ENCODE peak calls at places on chromosomes 7 and 10, in six cellular contexts. One of them, this sample, is unnamed.

GRCh38 chr7:92075455-92076158 is 58.7 kb downstream of the CYP51A1 start:
- DNase-seq in NCI-H1092 treated with DMSO at 0.1 percent for 48 hours: no peak
- DNase-seq in neural progenitor cell: no peak
- DNase-seq in BJ: no peak
- DNase-seq in nucleus accumbens: no peak
- DNase-seq in Right ventricle myocardium inferior: no peak
- DNase-seq in this sample: peak; percentile 9

GRCh38 chr7:129494041-129494440 is 8.3 kb upstream of the SMKR1 start:
- DNase-seq in NCI-H1092 treated with DMSO at 0.1 percent for 48 hours: no peak
- DNase-seq in neural progenitor cell: no peak
- DNase-seq in BJ: peak; percentile 89
- DNase-seq in nucleus accumbens: no peak
- DNase-seq in Right ventricle myocardium inferior: no peak
- DNase-seq in this sample: peak; percentile 66

GRCh38 chr7:135905858-135906257 is 71.3 kb downstream of the MTPN start:
- DNase-seq in NCI-H1092 treated with DMSO at 0.1 percent for 48 hours: no peak
- DNase-seq in neural progenitor cell: no peak
- DNase-seq in BJ: no peak
- DNase-seq in nucleus accumbens: no peak
- DNase-seq in Right ventricle myocardium inferior: no peak
- DNase-seq in this sample: no peak

GRCh38 chr7:140767418-140767817 is 70.9 kb downstream of the NDUFB2 start:
- DNase-seq in NCI-H1092 treated with DMSO at 0.1 percent for 48 hours: no peak
- DNase-seq in neural progenitor cell: no peak
- DNase-seq in BJ: no peak
- DNase-seq in nucleus accumbens: no peak
- DNase-seq in Right ventricle myocardium inferior: no peak
- DNase-seq in this sample: peak; percentile 28

GRCh38 chr10:92757066-92757716 is 67.4 kb downstream of the HHEX start:
- DNase-seq in NCI-H1092 treated with DMSO at 0.1 percent for 48 hours: no peak
- DNase-seq in neural progenitor cell: peak; percentile 59
- DNase-seq in BJ: peak; percentile 69
- DNase-seq in nucleus accumbens: no peak
- DNase-seq in Right ventricle myocardium inferior: peak; percentile 92
- DNase-seq in this sample: peak; percentile 97

GRCh38 chr7:13240349-13240748 is 552.9 kb downstream of the ARL4A start:
- DNase-seq in NCI-H1092 treated with DMSO at 0.1 percent for 48 hours: no peak
- DNase-seq in neural progenitor cell: no peak
- DNase-seq in BJ: no peak
- DNase-seq in nucleus accumbens: no peak
- DNase-seq in Right ventricle myocardium inferior: no peak
- DNase-seq in this sample: no peak

GRCh38 chr10:30671011-30671616 is 41.6 kb upstream of the LYZL2 start:
- DNase-seq in NCI-H1092 treated with DMSO at 0.1 percent for 48 hours: peak; percentile 64
- DNase-seq in neural progenitor cell: peak; percentile 70
- DNase-seq in BJ: peak; percentile 59
- DNase-seq in nucleus accumbens: no peak
- DNase-seq in Right ventricle myocardium inferior: no peak
- DNase-seq in this sample: peak; percentile 54

GRCh38 chr10:99551158-99551557 is 18.4 kb downstream of the NKX2-3 start:
- DNase-seq in NCI-H1092 treated with DMSO at 0.1 percent for 48 hours: peak; percentile 87
- DNase-seq in neural progenitor cell: peak; percentile 31
- DNase-seq in BJ: no peak
- DNase-seq in nucleus accumbens: no peak
- DNase-seq in Right ventricle myocardium inferior: no peak
- DNase-seq in this sample: peak; percentile 28

GRCh38 chr7:28347462-28347861 is 64.9 kb upstream of the CREB5 start:
- DNase-seq in NCI-H1092 treated with DMSO at 0.1 percent for 48 hours: no peak
- DNase-seq in neural progenitor cell: no peak
- DNase-seq in BJ: peak; percentile 11
- DNase-seq in nucleus accumbens: no peak
- DNase-seq in Right ventricle myocardium inferior: no peak
- DNase-seq in this sample: no peak

GRCh38 chr7:80450621-80451308 is 61.1 kb downstream of the GNAT3 start:
- DNase-seq in NCI-H1092 treated with DMSO at 0.1 percent for 48 hours: no peak
- DNase-seq in neural progenitor cell: no peak
- DNase-seq in BJ: no peak
- DNase-seq in nucleus accumbens: no peak
- DNase-seq in Right ventricle myocardium inferior: no peak
- DNase-seq in this sample: peak; percentile 31

GRCh38 chr10:29877798-29878491 is 181.4 kb downstream of the JCAD start:
- DNase-seq in NCI-H1092 treated with DMSO at 0.1 percent for 48 hours: no peak
- DNase-seq in neural progenitor cell: no peak
- DNase-seq in BJ: no peak
- DNase-seq in nucleus accumbens: no peak
- DNase-seq in Right ventricle myocardium inferior: peak; percentile 89
- DNase-seq in this sample: no peak

GRCh38 chr10:46018453-46019169 is 11.8 kb downstream of the NCOA4 start:
- DNase-seq in NCI-H1092 treated with DMSO at 0.1 percent for 48 hours: no peak
- DNase-seq in neural progenitor cell: no peak
- DNase-seq in BJ: no peak
- DNase-seq in nucleus accumbens: no peak
- DNase-seq in Right ventricle myocardium inferior: no peak
- DNase-seq in this sample: peak; percentile 67

GRCh38 chr10:104387130-104387888 is 33.7 kb downstream of the CFAP58 start:
- DNase-seq in NCI-H1092 treated with DMSO at 0.1 percent for 48 hours: no peak
- DNase-seq in neural progenitor cell: no peak
- DNase-seq in BJ: no peak
- DNase-seq in nucleus accumbens: no peak
- DNase-seq in Right ventricle myocardium inferior: no peak
- DNase-seq in this sample: no peak

GRCh38 chr10:132208489-132209050 is 21.8 kb downstream of the DPYSL4 start:
- DNase-seq in NCI-H1092 treated with DMSO at 0.1 percent for 48 hours: no peak
- DNase-seq in neural progenitor cell: no peak
- DNase-seq in BJ: no peak
- DNase-seq in nucleus accumbens: no peak
- DNase-seq in Right ventricle myocardium inferior: peak; percentile 71
- DNase-seq in this sample: no peak

GRCh38 chr7:45653209-45653907 is 79.2 kb downstream of the ADCY1 start:
- DNase-seq in NCI-H1092 treated with DMSO at 0.1 percent for 48 hours: no peak
- DNase-seq in neural progenitor cell: no peak
- DNase-seq in BJ: no peak
- DNase-seq in nucleus accumbens: no peak
- DNase-seq in Right ventricle myocardium inferior: no peak
- DNase-seq in this sample: no peak

GRCh38 chr10:119769886-119770285 is 44.0 kb downstream of the INPP5F start:
- DNase-seq in NCI-H1092 treated with DMSO at 0.1 percent for 48 hours: no peak
- DNase-seq in neural progenitor cell: no peak
- DNase-seq in BJ: peak; percentile 41
- DNase-seq in nucleus accumbens: no peak
- DNase-seq in Right ventricle myocardium inferior: no peak
- DNase-seq in this sample: no peak

This sample was measured in MV-4-11.